ENCODE peak calls at places on chromosomes 7 and 10, in seven cellular contexts. U is GM12891, E is SK-N-SH, X is H1, M is K562, L is HepG2, D is GM12878. Q is an unnamed sample.

GRCh38 chr7:28685660-28686417 is 272.3 kb downstream of the TRIL start:
- DNase-seq in U (no peak), E (peak), X (peak), M (no peak), L (peak), D (no peak), Q (no peak)

GRCh38 chr7:120714945-120715344 is 143.0 kb downstream of the TSPAN12 start:
- DNase-seq in U (no peak), E (no peak), X (no peak), M (no peak), L (no peak), D (no peak), Q (no peak)

GRCh38 chr10:76902949-76903348 is 734.7 kb downstream of the KCNMA1 start:
- DNase-seq in U (no peak), E (peak), X (peak), M (no peak), L (no peak), D (no peak), Q (no peak)

GRCh38 chr7:17236603-17237002 is 61.8 kb upstream of the AHR start:
- DNase-seq in U (no peak), E (no peak), X (no peak), M (no peak), L (no peak), D (no peak), Q (no peak)

GRCh38 chr10:11325817-11326216 is 285.6 kb downstream of the USP6NL start:
- DNase-seq in U (no peak), E (no peak), X (no peak), M (no peak), L (no peak), D (no peak), Q (no peak)

GRCh38 chr10:47397256-47397655 is 13.2 kb upstream of the ZNF488 start:
- DNase-seq in U (no peak), E (no peak), X (no peak), M (no peak), L (no peak), D (no peak), Q (no peak)

GRCh38 chr10:110147961-110148360 is 59.4 kb upstream of the MXI1 start:
- DNase-seq in U (no peak), E (no peak), X (no peak), M (no peak), L (no peak), D (no peak), Q (no peak)

GRCh38 chr10:112663181-112663879 is 216.3 kb downstream of the VTI1A start:
- DNase-seq in U (no peak), E (no peak), X (no peak), M (no peak), L (peak), D (no peak), Q (no peak)

GRCh38 chr10:116210588-116211346 is 62.2 kb downstream of the GFRA1 start:
- DNase-seq in U (no peak), E (no peak), X (no peak), M (no peak), L (no peak), D (no peak), Q (no peak)

GRCh38 chr7:56079450-56080185 is 13.1 kb downstream of the PHKG1 start:
- DNase-seq in U (no peak), E (peak), X (no peak), M (no peak), L (peak), D (no peak), Q (no peak)
- TF ChIP-seq TAF1 in U (no peak), E (no peak), X (no peak), M (no peak), L (no peak), D (no peak), Q (no peak)

GRCh38 chr7:142540371-142540770 is 208.9 kb upstream of the PRSS1 start:
- DNase-seq in U (no peak), E (no peak), X (no peak), M (no peak), L (no peak), D (no peak), Q (no peak)
- TF ChIP-seq POLR2AphosphoS5 in U (no peak), E (no peak), X (no peak), M (no peak), L (no peak), D (no peak), Q (no peak)

GRCh38 chr10:78706256-78706655 is 362.5 kb upstream of the ZMIZ1 start:
- DNase-seq in U (no peak), E (no peak), X (no peak), M (no peak), L (no peak), D (no peak), Q (no peak)
- TF ChIP-seq TAF1 in U (no peak), E (no peak), X (no peak), M (no peak), L (no peak), D (no peak), Q (no peak)

DNA sequence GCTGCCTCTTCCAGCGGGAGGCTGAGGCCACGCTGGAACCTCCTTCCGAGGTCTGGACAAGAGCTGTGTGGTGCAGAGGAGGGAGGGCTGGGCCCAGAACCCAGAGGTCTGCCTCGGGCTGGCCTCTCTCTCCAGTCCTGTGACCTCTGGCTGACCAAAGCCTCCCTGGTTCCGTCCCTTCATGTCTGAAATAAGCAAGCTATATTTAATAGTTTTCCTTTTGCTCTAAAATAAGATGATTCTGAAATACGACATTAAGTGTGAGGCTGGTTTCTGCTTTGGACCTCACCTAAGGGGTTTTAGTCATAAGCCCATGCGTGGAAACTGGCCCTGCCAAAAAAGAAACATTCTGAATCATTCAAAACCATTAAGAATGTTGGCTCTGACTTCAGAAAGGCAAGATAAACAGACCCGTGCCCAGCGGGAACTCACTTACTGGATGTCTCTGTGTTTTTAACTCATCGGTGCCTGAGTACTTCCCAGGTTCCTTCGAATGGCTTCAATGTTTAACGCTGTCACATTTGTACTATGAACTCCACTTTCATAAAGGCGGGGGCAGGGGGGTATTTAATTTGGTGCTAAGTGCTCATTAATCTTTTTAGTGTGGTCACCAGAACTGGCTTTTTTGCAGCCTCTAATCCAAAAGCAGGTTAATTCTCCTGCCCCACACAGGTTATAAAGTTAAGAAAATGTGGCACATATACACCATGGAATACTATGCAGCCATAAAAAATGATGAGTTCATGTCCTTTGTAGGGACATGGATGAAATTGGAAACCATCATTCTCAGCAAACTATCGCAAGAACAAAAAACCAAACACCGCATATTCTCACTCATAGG is 157.5 kb upstream of the KLF14 start:
- DNase-seq in U (no peak), E (no peak), X (no peak), M (no peak), L (no peak), D (no peak), Q (no peak)
- TF ChIP-seq POLR2AphosphoS5 in U (peak), E (no peak), X (no peak), M (no peak), L (no peak), D (no peak), Q (no peak)

DNA sequence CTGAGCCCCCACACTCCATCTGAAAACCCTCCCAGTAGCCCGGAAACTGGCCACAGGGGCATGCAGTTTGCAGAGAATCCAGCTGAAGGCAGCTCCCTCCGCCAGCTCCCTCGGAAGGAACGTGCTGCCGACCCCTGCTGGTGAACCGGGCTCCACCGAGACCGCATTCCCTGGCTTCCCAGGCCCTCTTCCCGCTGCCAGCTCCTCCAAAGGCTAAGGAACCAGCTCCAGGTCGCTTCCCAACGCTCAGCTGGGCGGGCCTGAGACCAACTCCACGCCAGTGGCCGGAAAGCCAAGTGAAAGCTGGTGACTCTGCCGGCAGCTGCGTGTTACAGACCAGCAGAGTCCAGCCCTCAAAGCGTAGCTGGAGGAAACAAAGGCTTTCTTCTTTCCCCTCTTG is 35.8 kb downstream of the GPER1 start:
- DNase-seq in U (no peak), E (peak), X (peak), M (no peak), L (peak), D (no peak), Q (no peak)
- TF ChIP-seq TAF1 in U (no peak), E (no peak), X (peak), M (no peak), L (no peak), D (no peak), Q (no peak)

GRCh38 chr10:121631296-121631695 is 33.1 kb upstream of the FGFR2 start:
- DNase-seq in U (no peak), E (no peak), X (no peak), M (no peak), L (no peak), D (no peak), Q (no peak)
- TF ChIP-seq POLR2AphosphoS5 in U (no peak), E (no peak), X (no peak), M (no peak), L (no peak), D (no peak), Q (no peak)

GRCh38 chr7:127322351-127322750 is 69.6 kb upstream of the GRM8 start:
- DNase-seq in U (no peak), E (no peak), X (no peak), M (no peak), L (no peak), D (no peak), Q (no peak)
- TF ChIP-seq TAF1 in U (no peak), E (no peak), X (no peak), M (no peak), L (no peak), D (no peak), Q (no peak)

Q was measured in GM12892.